ENCODE peak calls at places on chromosome 13, in six cellular contexts. One of them, this sample, is unnamed.

GRCh38 chr13:20983386-20983785 is 78.0 kb downstream of the LATS2 start:
- DNase-seq in tibial nerve: no peak
- DNase-seq in epithelial cell of proximal tubule: no peak
- DNase-seq in body of pancreas: no peak
- DNase-seq in iPS DF 6.9: no peak
- DNase-seq in adrenal gland: no peak
- DNase-seq in this sample: no peak

GRCh38 chr13:41974262-41974900 is 13.5 kb upstream of the VWA8 start:
- DNase-seq in tibial nerve: no peak
- DNase-seq in epithelial cell of proximal tubule: no peak
- DNase-seq in body of pancreas: no peak
- DNase-seq in iPS DF 6.9: no peak
- DNase-seq in adrenal gland: no peak
- DNase-seq in this sample: no peak

GRCh38 chr13:79404361-79404760 is 1.7 kb downstream of the RBM26 start:
- DNase-seq in tibial nerve: no peak
- DNase-seq in epithelial cell of proximal tubule: no peak
- DNase-seq in body of pancreas: no peak
- DNase-seq in iPS DF 6.9: no peak
- DNase-seq in adrenal gland: no peak
- DNase-seq in this sample: no peak

GRCh38 chr13:105703843-105704242 is 831.6 kb downstream of the EFNB2 start:
- DNase-seq in tibial nerve: no peak
- DNase-seq in epithelial cell of proximal tubule: no peak
- DNase-seq in body of pancreas: no peak
- DNase-seq in iPS DF 6.9: no peak
- DNase-seq in adrenal gland: no peak
- DNase-seq in this sample: no peak

GRCh38 chr13:109989686-109990085 is 203.3 kb upstream of the IRS2 start:
- DNase-seq in tibial nerve: no peak
- DNase-seq in epithelial cell of proximal tubule: no peak
- DNase-seq in body of pancreas: no peak
- DNase-seq in iPS DF 6.9: no peak
- DNase-seq in adrenal gland: no peak
- DNase-seq in this sample: no peak

GRCh38 chr13:113649212-113649611 is 8.8 kb downstream of the ATP4B start:
- DNase-seq in tibial nerve: no peak
- DNase-seq in epithelial cell of proximal tubule: no peak
- DNase-seq in body of pancreas: peak; percentile 2
- DNase-seq in iPS DF 6.9: no peak
- DNase-seq in adrenal gland: no peak
- DNase-seq in this sample: no peak

GRCh38 chr13:50344717-50345116 is 329.5 kb downstream of the KCNRG start:
- DNase-seq in tibial nerve: no peak
- DNase-seq in epithelial cell of proximal tubule: no peak
- DNase-seq in body of pancreas: no peak
- DNase-seq in iPS DF 6.9: no peak
- DNase-seq in adrenal gland: no peak
- DNase-seq in this sample: no peak

GRCh38 chr13:50459658-50460057 is 383.8 kb downstream of the DLEU7 start:
- DNase-seq in tibial nerve: no peak
- DNase-seq in epithelial cell of proximal tubule: no peak
- DNase-seq in body of pancreas: no peak
- DNase-seq in iPS DF 6.9: no peak
- DNase-seq in adrenal gland: no peak
- DNase-seq in this sample: no peak

GRCh38 chr13:66071018-66071417 is 1159.1 kb downstream of the PCDH9 start:
- DNase-seq in tibial nerve: no peak
- DNase-seq in epithelial cell of proximal tubule: no peak
- DNase-seq in body of pancreas: no peak
- DNase-seq in iPS DF 6.9: no peak
- DNase-seq in adrenal gland: no peak
- DNase-seq in this sample: no peak

GRCh38 chr13:27264181-27264580 is 6.4 kb upstream of the RASL11A start:
- DNase-seq in tibial nerve: no peak
- DNase-seq in epithelial cell of proximal tubule: no peak
- DNase-seq in body of pancreas: peak; percentile 31
- DNase-seq in iPS DF 6.9: no peak
- DNase-seq in adrenal gland: no peak
- DNase-seq in this sample: no peak

GRCh38 chr13:110759710-110760109 is 46.2 kb downstream of the ING1 start:
- DNase-seq in tibial nerve: no peak
- DNase-seq in epithelial cell of proximal tubule: no peak
- DNase-seq in body of pancreas: no peak
- DNase-seq in iPS DF 6.9: no peak
- DNase-seq in adrenal gland: no peak
- DNase-seq in this sample: no peak

GRCh38 chr13:23899555-23899954 is 2.3 kb upstream of the C1QTNF9B start:
- DNase-seq in tibial nerve: peak; percentile 62
- DNase-seq in epithelial cell of proximal tubule: no peak
- DNase-seq in body of pancreas: no peak
- DNase-seq in iPS DF 6.9: no peak
- DNase-seq in adrenal gland: no peak
- DNase-seq in this sample: no peak

GRCh38 chr13:91574756-91575155 is 176.3 kb downstream of the GPC5 start:
- DNase-seq in tibial nerve: no peak
- DNase-seq in epithelial cell of proximal tubule: no peak
- DNase-seq in body of pancreas: no peak
- DNase-seq in iPS DF 6.9: no peak
- DNase-seq in adrenal gland: no peak
- DNase-seq in this sample: no peak

GRCh38 chr13:22735381-22735995 is 445.3 kb upstream of the SGCG start:
- DNase-seq in tibial nerve: no peak
- DNase-seq in epithelial cell of proximal tubule: no peak
- DNase-seq in body of pancreas: no peak
- DNase-seq in iPS DF 6.9: no peak
- DNase-seq in adrenal gland: peak; percentile 29
- DNase-seq in this sample: no peak

GRCh38 chr13:54484166-54484565 is 1455.6 kb downstream of the OLFM4 start:
- DNase-seq in tibial nerve: no peak
- DNase-seq in epithelial cell of proximal tubule: no peak
- DNase-seq in body of pancreas: no peak
- DNase-seq in iPS DF 6.9: no peak
- DNase-seq in adrenal gland: no peak
- DNase-seq in this sample: no peak
- H3K4me3 ChIP-seq in tibial nerve: no peak overlapping the region
- H3K4me3 ChIP-seq in epithelial cell of proximal tubule: no peak overlapping the region
- H3K4me3 ChIP-seq in body of pancreas: no peak overlapping the region
- H3K4me3 ChIP-seq in iPS DF 6.9: no peak overlapping the region
- H3K4me3 ChIP-seq in adrenal gland: no peak overlapping the region
- H3K4me3 ChIP-seq in this sample: no peak overlapping the region

GRCh38 chr13:102774210-102774560 is 599 bp upstream of the TEX30 start:
- DNase-seq in tibial nerve: no peak
- DNase-seq in epithelial cell of proximal tubule: no peak
- DNase-seq in body of pancreas: no peak
- DNase-seq in iPS DF 6.9: no peak
- DNase-seq in adrenal gland: peak; percentile 29
- DNase-seq in this sample: no peak
- H3K4me3 ChIP-seq in tibial nerve: peak overlapping the region; percentile 74
- H3K4me3 ChIP-seq in epithelial cell of proximal tubule: peak overlapping the region; percentile 73
- H3K4me3 ChIP-seq in body of pancreas: peak overlapping the region; percentile 54
- H3K4me3 ChIP-seq in iPS DF 6.9: no peak overlapping the region
- H3K4me3 ChIP-seq in adrenal gland: peak overlapping the region; percentile 71
- H3K4me3 ChIP-seq in this sample: peak overlapping the region; percentile 56

GRCh38 chr13:43411211-43411610 is 375.6 kb downstream of the ENOX1 start:
- DNase-seq in tibial nerve: no peak
- DNase-seq in epithelial cell of proximal tubule: no peak
- DNase-seq in body of pancreas: no peak
- DNase-seq in iPS DF 6.9: no peak
- DNase-seq in adrenal gland: no peak
- DNase-seq in this sample: no peak

GRCh38 chr13:43414111-43414510 is 372.7 kb downstream of the ENOX1 start:
- DNase-seq in tibial nerve: no peak
- DNase-seq in epithelial cell of proximal tubule: no peak
- DNase-seq in body of pancreas: no peak
- DNase-seq in iPS DF 6.9: no peak
- DNase-seq in adrenal gland: no peak
- DNase-seq in this sample: no peak

GRCh38 chr13:43408274-43408673 is 378.5 kb downstream of the ENOX1 start:
- DNase-seq in tibial nerve: no peak
- DNase-seq in epithelial cell of proximal tubule: no peak
- DNase-seq in body of pancreas: no peak
- DNase-seq in iPS DF 6.9: no peak
- DNase-seq in adrenal gland: no peak
- DNase-seq in this sample: no peak

GRCh38 chr13:43407023-43407581 is 379.7 kb downstream of the ENOX1 start:
- DNase-seq in tibial nerve: no peak
- DNase-seq in epithelial cell of proximal tubule: no peak
- DNase-seq in body of pancreas: no peak
- DNase-seq in iPS DF 6.9: no peak
- DNase-seq in adrenal gland: no peak
- DNase-seq in this sample: no peak

GRCh38 chr13:43411741-43412140 is 375.0 kb downstream of the ENOX1 start:
- DNase-seq in tibial nerve: no peak
- DNase-seq in epithelial cell of proximal tubule: no peak
- DNase-seq in body of pancreas: no peak
- DNase-seq in iPS DF 6.9: no peak
- DNase-seq in adrenal gland: no peak
- DNase-seq in this sample: no peak
- H3K4me3 ChIP-seq in tibial nerve: no peak overlapping the region
- H3K4me3 ChIP-seq in epithelial cell of proximal tubule: no peak overlapping the region
- H3K4me3 ChIP-seq in body of pancreas: no peak overlapping the region
- H3K4me3 ChIP-seq in iPS DF 6.9: no peak overlapping the region
- H3K4me3 ChIP-seq in adrenal gland: no peak overlapping the region
- H3K4me3 ChIP-seq in this sample: no peak overlapping the region

GRCh38 chr13:44050450-44051063 is 170.9 kb downstream of the LACC1 start:
- DNase-seq in tibial nerve: peak; percentile 15
- DNase-seq in epithelial cell of proximal tubule: no peak
- DNase-seq in body of pancreas: no peak
- DNase-seq in iPS DF 6.9: no peak
- DNase-seq in adrenal gland: no peak
- DNase-seq in this sample: no peak
- H3K4me3 ChIP-seq in tibial nerve: no peak overlapping the region
- H3K4me3 ChIP-seq in epithelial cell of proximal tubule: no peak overlapping the region
- H3K4me3 ChIP-seq in body of pancreas: no peak overlapping the region
- H3K4me3 ChIP-seq in iPS DF 6.9: no peak overlapping the region
- H3K4me3 ChIP-seq in adrenal gland: no peak overlapping the region
- H3K4me3 ChIP-seq in this sample: no peak overlapping the region

GRCh38 chr13:31733066-31733465 is 6.3 kb upstream of the RXFP2 start:
- DNase-seq in tibial nerve: no peak
- DNase-seq in epithelial cell of proximal tubule: no peak
- DNase-seq in body of pancreas: no peak
- DNase-seq in iPS DF 6.9: no peak
- DNase-seq in adrenal gland: no peak
- DNase-seq in this sample: no peak
- H3K4me3 ChIP-seq in tibial nerve: no peak overlapping the region
- H3K4me3 ChIP-seq in epithelial cell of proximal tubule: no peak overlapping the region
- H3K4me3 ChIP-seq in body of pancreas: no peak overlapping the region
- H3K4me3 ChIP-seq in iPS DF 6.9: no peak overlapping the region
- H3K4me3 ChIP-seq in adrenal gland: peak overlapping the region; percentile 34
- H3K4me3 ChIP-seq in this sample: no peak overlapping the region

GRCh38 chr13:40667622-40667978 is 1.2 kb upstream of the FOXO1 start:
- DNase-seq in tibial nerve: no peak
- DNase-seq in epithelial cell of proximal tubule: no peak
- DNase-seq in body of pancreas: no peak
- DNase-seq in iPS DF 6.9: no peak
- DNase-seq in adrenal gland: no peak
- DNase-seq in this sample: no peak
- H3K4me3 ChIP-seq in tibial nerve: peak overlapping the region; percentile 78
- H3K4me3 ChIP-seq in epithelial cell of proximal tubule: peak overlapping the region; percentile 91
- H3K4me3 ChIP-seq in body of pancreas: no peak overlapping the region
- H3K4me3 ChIP-seq in iPS DF 6.9: peak overlapping the region; percentile 88
- H3K4me3 ChIP-seq in adrenal gland: peak overlapping the region; percentile 94
- H3K4me3 ChIP-seq in this sample: peak overlapping the region; percentile 61

DNA sequence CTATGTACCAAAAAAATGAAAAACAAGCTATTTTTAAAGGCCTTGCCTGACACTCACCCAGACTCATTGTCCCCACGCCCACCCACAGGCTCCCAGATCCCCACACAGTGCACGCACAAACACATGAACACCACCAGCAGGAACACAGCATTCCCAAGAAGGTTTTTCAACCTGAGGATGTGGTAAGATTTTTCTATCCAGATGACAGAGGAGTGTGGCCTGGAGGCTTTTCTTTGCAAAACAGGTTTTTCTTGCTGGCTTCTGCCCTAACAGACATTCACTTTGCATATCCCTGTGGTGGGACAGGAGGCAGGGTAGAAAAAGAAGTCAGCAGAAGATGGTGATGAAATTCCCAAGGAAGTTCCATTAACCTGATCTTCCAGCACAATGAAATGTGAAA is 97.8 kb downstream of the KLF12 start:
- DNase-seq in tibial nerve: no peak
- DNase-seq in epithelial cell of proximal tubule: no peak
- DNase-seq in body of pancreas: no peak
- DNase-seq in iPS DF 6.9: peak; percentile 54
- DNase-seq in adrenal gland: no peak
- DNase-seq in this sample: no peak
- H3K4me3 ChIP-seq in tibial nerve: no peak overlapping the region
- H3K4me3 ChIP-seq in epithelial cell of proximal tubule: no peak overlapping the region
- H3K4me3 ChIP-seq in body of pancreas: no peak overlapping the region
- H3K4me3 ChIP-seq in iPS DF 6.9: no peak overlapping the region
- H3K4me3 ChIP-seq in adrenal gland: no peak overlapping the region
- H3K4me3 ChIP-seq in this sample: no peak overlapping the region

GRCh38 chr13:101917475-101917810 is 465.0 kb downstream of the ITGBL1 start:
- DNase-seq in tibial nerve: no peak
- DNase-seq in epithelial cell of proximal tubule: no peak
- DNase-seq in body of pancreas: peak; percentile 17
- DNase-seq in iPS DF 6.9: no peak
- DNase-seq in adrenal gland: no peak
- DNase-seq in this sample: no peak
- H3K4me3 ChIP-seq in tibial nerve: no peak overlapping the region
- H3K4me3 ChIP-seq in epithelial cell of proximal tubule: no peak overlapping the region
- H3K4me3 ChIP-seq in body of pancreas: no peak overlapping the region
- H3K4me3 ChIP-seq in iPS DF 6.9: peak overlapping the region; percentile 85
- H3K4me3 ChIP-seq in adrenal gland: no peak overlapping the region
- H3K4me3 ChIP-seq in this sample: no peak overlapping the region